ENCODE peak calls at places on chromosome 17, in seven cellular contexts. One of them, this sample, is unnamed. For H3K4me1, the result is how much of the 10 kb centered on the place peaks cover.

GRCh38 chr17:39080416-39081179 is 70.8 kb downstream of the PLXDC1 start:
- DNase-seq in cardiac muscle cell: peak
- DNase-seq in GM23338: no peak
- DNase-seq in Panc1: no peak
- DNase-seq in uterus: peak
- DNase-seq in tibial artery: peak
- DNase-seq in fibroblast of lung: peak
- DNase-seq in this sample: no peak

GRCh38 chr17:69812240-69812837 is 262.7 kb upstream of the KCNJ16 start:
- DNase-seq in cardiac muscle cell: no peak
- DNase-seq in GM23338: no peak
- DNase-seq in Panc1: no peak
- DNase-seq in uterus: no peak
- DNase-seq in tibial artery: no peak
- DNase-seq in fibroblast of lung: peak
- DNase-seq in this sample: no peak

GRCh38 chr17:2068589-2069051 is 13.7 kb downstream of the HIC1 start:
- DNase-seq in cardiac muscle cell: peak
- DNase-seq in GM23338: no peak
- DNase-seq in Panc1: no peak
- DNase-seq in uterus: peak
- DNase-seq in tibial artery: no peak
- DNase-seq in fibroblast of lung: peak
- DNase-seq in this sample: peak

GRCh38 chr17:68709995-68710780 is 109.0 kb upstream of the FAM20A start:
- DNase-seq in cardiac muscle cell: peak
- DNase-seq in GM23338: no peak
- DNase-seq in Panc1: no peak
- DNase-seq in uterus: peak
- DNase-seq in tibial artery: no peak
- DNase-seq in fibroblast of lung: peak
- DNase-seq in this sample: no peak

GRCh38 chr17:47707056-47707791 is 13.3 kb downstream of the TBKBP1 start:
- DNase-seq in cardiac muscle cell: no peak
- DNase-seq in GM23338: no peak
- DNase-seq in Panc1: no peak
- DNase-seq in uterus: no peak
- DNase-seq in tibial artery: no peak
- DNase-seq in fibroblast of lung: no peak
- DNase-seq in this sample: no peak

GRCh38 chr17:44655983-44656700 is at the start of gene MEIOC:
- DNase-seq in cardiac muscle cell: peak
- DNase-seq in GM23338: peak
- DNase-seq in Panc1: no peak
- DNase-seq in uterus: no peak
- DNase-seq in tibial artery: no peak
- DNase-seq in fibroblast of lung: peak
- DNase-seq in this sample: peak

GRCh38 chr17:56835259-56835575 is 1.3 kb downstream of the DGKE start:
- DNase-seq in cardiac muscle cell: no peak
- DNase-seq in GM23338: no peak
- DNase-seq in Panc1: no peak
- DNase-seq in uterus: no peak
- DNase-seq in tibial artery: no peak
- DNase-seq in fibroblast of lung: no peak
- DNase-seq in this sample: no peak

GRCh38 chr17:43779145-43780125 is 658 bp upstream of the DUSP3 start:
- DNase-seq in cardiac muscle cell: no peak
- DNase-seq in GM23338: peak
- DNase-seq in Panc1: no peak
- DNase-seq in uterus: peak
- DNase-seq in tibial artery: no peak
- DNase-seq in fibroblast of lung: no peak
- DNase-seq in this sample: no peak

GRCh38 chr17:1829189-1829578 is 518 bp downstream of the SMYD4 start:
- DNase-seq in cardiac muscle cell: peak
- DNase-seq in GM23338: peak
- DNase-seq in Panc1: no peak
- DNase-seq in uterus: peak
- DNase-seq in tibial artery: peak
- DNase-seq in fibroblast of lung: peak
- DNase-seq in this sample: no peak

GRCh38 chr17:75241996-75242460 is 19.4 kb downstream of the GGA3 start:
- DNase-seq in cardiac muscle cell: no peak
- DNase-seq in GM23338: no peak
- DNase-seq in Panc1: no peak
- DNase-seq in uterus: no peak
- DNase-seq in tibial artery: no peak
- DNase-seq in fibroblast of lung: peak
- DNase-seq in this sample: no peak

GRCh38 chr17:37300683-37301082 is 75.1 kb upstream of the C17orf78 start:
- DNase-seq in cardiac muscle cell: no peak
- DNase-seq in GM23338: no peak
- DNase-seq in Panc1: no peak
- DNase-seq in uterus: no peak
- DNase-seq in tibial artery: no peak
- DNase-seq in fibroblast of lung: no peak
- DNase-seq in this sample: no peak

GRCh38 chr17:1390422-1391367 is 9.3 kb downstream of the YWHAE start:
- DNase-seq in cardiac muscle cell: peak
- DNase-seq in GM23338: no peak
- DNase-seq in Panc1: no peak
- DNase-seq in uterus: peak
- DNase-seq in tibial artery: peak
- DNase-seq in fibroblast of lung: peak
- DNase-seq in this sample: no peak

GRCh38 chr17:41695954-41696720 is 7.5 kb downstream of the EIF1 start:
- DNase-seq in cardiac muscle cell: peak
- DNase-seq in GM23338: peak
- DNase-seq in Panc1: no peak
- DNase-seq in uterus: peak
- DNase-seq in tibial artery: peak
- DNase-seq in fibroblast of lung: peak
- DNase-seq in this sample: no peak

GRCh38 chr17:78541488-78542237 is 35.5 kb downstream of the DNAH17 start:
- DNase-seq in cardiac muscle cell: no peak
- DNase-seq in GM23338: no peak
- DNase-seq in Panc1: no peak
- DNase-seq in uterus: no peak
- DNase-seq in tibial artery: no peak
- DNase-seq in fibroblast of lung: peak
- DNase-seq in this sample: peak

GRCh38 chr17:28402224-28402630 is 3.8 kb downstream of the SLC46A1 start:
- DNase-seq in cardiac muscle cell: no peak
- DNase-seq in GM23338: peak
- DNase-seq in Panc1: no peak
- DNase-seq in uterus: no peak
- DNase-seq in tibial artery: no peak
- DNase-seq in fibroblast of lung: no peak
- DNase-seq in this sample: no peak

GRCh38 chr17:76924345-76925332 is 56.4 kb downstream of the MGAT5B start:
- DNase-seq in cardiac muscle cell: no peak
- DNase-seq in GM23338: no peak
- DNase-seq in Panc1: no peak
- DNase-seq in uterus: no peak
- DNase-seq in tibial artery: no peak
- DNase-seq in fibroblast of lung: no peak
- DNase-seq in this sample: no peak

GRCh38 chr17:28405632-28406477 is at the start of gene SLC46A1:
- DNase-seq in cardiac muscle cell: peak
- DNase-seq in GM23338: peak
- DNase-seq in Panc1: no peak
- DNase-seq in uterus: peak
- DNase-seq in tibial artery: peak
- DNase-seq in fibroblast of lung: peak
- DNase-seq in this sample: peak

GRCh38 chr17:10737168-10737622 is 7.4 kb upstream of the TMEM220 start:
- DNase-seq in cardiac muscle cell: peak
- DNase-seq in GM23338: peak
- DNase-seq in Panc1: peak
- DNase-seq in uterus: peak
- DNase-seq in tibial artery: no peak
- DNase-seq in fibroblast of lung: peak
- DNase-seq in this sample: no peak

GRCh38 chr17:47713980-47714689 is 18.9 kb upstream of the TBX21 start:
- DNase-seq in cardiac muscle cell: no peak
- DNase-seq in GM23338: peak
- DNase-seq in Panc1: no peak
- DNase-seq in uterus: no peak
- DNase-seq in tibial artery: no peak
- DNase-seq in fibroblast of lung: no peak
- DNase-seq in this sample: no peak

GRCh38 chr17:3526491-3526890 is 31.1 kb downstream of the TRPV3 start:
- DNase-seq in cardiac muscle cell: no peak
- DNase-seq in GM23338: no peak
- DNase-seq in Panc1: no peak
- DNase-seq in uterus: no peak
- DNase-seq in tibial artery: no peak
- DNase-seq in fibroblast of lung: no peak
- DNase-seq in this sample: no peak

GRCh38 chr17:28908640-28909098 is 5.8 kb upstream of the DHRS13 start:
- DNase-seq in cardiac muscle cell: peak
- DNase-seq in GM23338: no peak
- DNase-seq in Panc1: no peak
- DNase-seq in uterus: peak
- DNase-seq in tibial artery: peak
- DNase-seq in fibroblast of lung: peak
- DNase-seq in this sample: no peak

GRCh38 chr17:65553646-65554567 is 7.5 kb downstream of the AXIN2 start:
- DNase-seq in cardiac muscle cell: peak
- DNase-seq in GM23338: no peak
- DNase-seq in Panc1: no peak
- DNase-seq in uterus: peak
- DNase-seq in tibial artery: no peak
- DNase-seq in fibroblast of lung: no peak
- DNase-seq in this sample: no peak

GRCh38 chr17:36105718-36106117 is 2.1 kb downstream of the CCL4 start:
- DNase-seq in cardiac muscle cell: no peak
- DNase-seq in GM23338: no peak
- DNase-seq in Panc1: no peak
- DNase-seq in uterus: no peak
- DNase-seq in tibial artery: no peak
- DNase-seq in fibroblast of lung: no peak
- DNase-seq in this sample: no peak

GRCh38 chr17:31495049-31495885 is 103.8 kb downstream of the RAB11FIP4 start:
- DNase-seq in cardiac muscle cell: no peak
- DNase-seq in GM23338: no peak
- DNase-seq in Panc1: no peak
- DNase-seq in uterus: no peak
- DNase-seq in tibial artery: no peak
- DNase-seq in fibroblast of lung: no peak
- DNase-seq in this sample: no peak
- H3K4me1 ChIP-seq in cardiac muscle cell: under half
- H3K4me1 ChIP-seq in GM23338: half or more
- H3K4me1 ChIP-seq in Panc1: under half
- H3K4me1 ChIP-seq in uterus: under half
- H3K4me1 ChIP-seq in tibial artery: under half
- H3K4me1 ChIP-seq in fibroblast of lung: under half
- H3K4me1 ChIP-seq in this sample: under half

DNA sequence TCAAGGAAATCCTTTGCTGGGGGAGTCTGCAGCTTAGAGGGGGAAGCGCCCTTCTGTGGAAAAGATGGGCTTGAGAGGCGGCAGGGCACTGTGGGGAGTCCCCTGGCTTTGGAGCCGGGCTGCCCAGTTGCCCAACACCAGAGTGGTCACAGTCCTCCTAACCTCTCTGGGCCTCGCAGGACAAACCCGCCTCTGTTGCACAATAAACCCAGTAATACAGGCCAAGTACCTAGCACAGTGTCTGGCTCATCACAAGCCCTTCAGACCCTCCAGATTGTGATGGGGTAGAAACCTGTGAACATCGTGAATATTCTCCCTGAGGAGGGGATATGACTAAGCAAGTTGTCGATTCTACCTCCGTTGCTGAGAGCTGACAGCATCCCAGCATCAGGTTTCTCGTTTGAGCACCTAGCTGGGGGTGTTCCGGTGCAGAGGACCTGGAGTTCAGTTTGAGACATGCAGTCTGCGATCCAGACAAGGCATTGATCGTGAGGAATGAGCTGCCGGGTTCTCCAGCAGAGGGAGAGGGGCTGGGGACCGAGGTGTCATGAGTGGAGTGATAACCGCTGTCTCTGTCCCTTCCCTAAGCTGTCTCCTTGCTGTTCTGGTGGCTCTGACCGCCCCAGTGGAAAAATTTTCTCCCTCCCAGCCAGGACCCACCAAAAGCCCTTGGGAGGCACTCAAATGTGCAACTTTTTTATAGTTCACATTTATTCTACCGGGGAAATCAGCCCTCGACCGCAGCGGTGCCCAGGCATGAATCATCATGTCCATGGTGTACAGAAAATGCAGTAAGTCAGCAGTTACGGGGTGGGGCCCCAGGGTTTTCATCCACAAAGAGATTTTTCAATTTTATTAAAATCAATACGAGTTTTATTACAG is 161.9 kb downstream of the WSCD1 start:
- DNase-seq in cardiac muscle cell: peak
- DNase-seq in GM23338: peak
- DNase-seq in Panc1: no peak
- DNase-seq in uterus: no peak
- DNase-seq in tibial artery: no peak
- DNase-seq in fibroblast of lung: peak
- DNase-seq in this sample: peak
- TF ChIP-seq CTCF in cardiac muscle cell: no peak
- TF ChIP-seq CTCF in GM23338: no peak
- TF ChIP-seq CTCF in Panc1: no peak
- TF ChIP-seq CTCF in uterus: no peak
- TF ChIP-seq CTCF in tibial artery: no peak
- TF ChIP-seq CTCF in fibroblast of lung: no peak
- TF ChIP-seq CTCF in this sample: no peak

DNA sequence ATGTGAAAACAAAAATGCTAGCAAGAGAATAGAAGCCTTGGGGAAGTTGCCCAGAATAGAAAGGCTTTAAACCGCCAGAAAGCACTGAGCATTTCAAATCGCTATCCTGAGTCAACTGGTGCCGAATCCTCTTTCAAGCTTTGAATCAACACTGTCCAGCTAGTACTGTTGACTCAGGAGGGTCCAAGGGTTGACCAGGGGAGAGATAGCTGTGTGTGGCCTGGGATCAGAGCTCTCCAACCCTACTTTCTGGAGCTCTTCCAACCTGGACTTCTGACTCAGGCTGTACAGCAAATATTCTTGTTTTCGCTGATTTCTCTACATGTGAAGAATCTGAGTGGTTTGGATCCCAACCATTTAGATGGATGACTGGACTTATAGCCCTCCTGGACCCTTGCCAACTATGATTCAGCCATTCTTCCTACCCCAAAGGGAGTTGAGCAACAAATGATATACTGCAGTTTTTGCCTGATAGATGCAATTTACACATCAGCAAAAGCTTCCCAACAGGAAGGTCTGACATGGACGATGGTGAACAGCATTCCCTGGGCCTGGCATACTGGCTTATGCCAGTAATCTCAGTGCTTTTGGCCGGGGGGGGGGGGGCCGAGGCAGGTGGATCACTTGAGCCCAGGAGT is 154.0 kb upstream of the SDK2 start:
- DNase-seq in cardiac muscle cell: peak
- DNase-seq in GM23338: no peak
- DNase-seq in Panc1: no peak
- DNase-seq in uterus: no peak
- DNase-seq in tibial artery: no peak
- DNase-seq in fibroblast of lung: peak
- DNase-seq in this sample: peak
- H3K27ac ChIP-seq in cardiac muscle cell: no peak
- H3K27ac ChIP-seq in GM23338: no peak
- H3K27ac ChIP-seq in Panc1: no peak
- H3K27ac ChIP-seq in uterus: no peak
- H3K27ac ChIP-seq in tibial artery: no peak
- H3K27ac ChIP-seq in fibroblast of lung: no peak
- H3K27ac ChIP-seq in this sample: peak

GRCh38 chr17:40104570-40105471 is 4.4 kb upstream of the NR1D1 start:
- DNase-seq in cardiac muscle cell: no peak
- DNase-seq in GM23338: peak
- DNase-seq in Panc1: no peak
- DNase-seq in uterus: peak
- DNase-seq in tibial artery: no peak
- DNase-seq in fibroblast of lung: no peak
- DNase-seq in this sample: no peak
- H3K4me1 ChIP-seq in cardiac muscle cell: under half
- H3K4me1 ChIP-seq in GM23338: half or more
- H3K4me1 ChIP-seq in Panc1: under half
- H3K4me1 ChIP-seq in uterus: half or more
- H3K4me1 ChIP-seq in tibial artery: half or more
- H3K4me1 ChIP-seq in fibroblast of lung: under half
- H3K4me1 ChIP-seq in this sample: under half

This sample was measured in RWPE2.